ENCODE peak calls at places on chromosomes 1 and 21, in four cellular contexts. F, W, E and X are unnamed samples.

GRCh38 chr21:33487996-33488395 is 3.5 kb downstream of the DNAJC28 start:
- DNase-seq in W (no peak), E (no peak), F (no peak), X (no peak)

GRCh38 chr1:17791464-17791863 is 36.3 kb downstream of the ACTL8 start:
- DNase-seq in W (no peak), E (no peak), F (no peak), X (no peak)

GRCh38 chr21:42748620-42749176 is 95.3 kb downstream of the PDE9A start:
- DNase-seq in E (no peak), F (no peak), W (no peak), X (no peak)

GRCh38 chr1:62652387-62652786 is 35.8 kb downstream of the DOCK7 start:
- DNase-seq in E (no peak), F (no peak), W (no peak), X (no peak)

GRCh38 chr1:21439345-21439720 is 604 bp upstream of the NBPF3 start:
- DNase-seq in E (no peak), F (no peak), W (no peak), X (no peak)

GRCh38 chr1:231855395-231855794 is 228.8 kb downstream of the DISC1 start:
- DNase-seq in W (no peak), F (no peak), E (no peak), X (no peak)

GRCh38 chr1:119652587-119652986 is 4.5 kb upstream of the ZNF697 start:
- DNase-seq in F (no peak), W (no peak), E (no peak), X (no peak)

GRCh38 chr1:64550946-64551345 is 81.0 kb downstream of the CACHD1 start:
- DNase-seq in E (no peak), F (no peak), W (no peak), X (no peak)